ENCODE peak calls at places on chromosome 4, in five cellular contexts. R is spleen, B is psoas muscle, L is pancreas, T is choroid plexus epithelial cell. C is an unnamed sample.

GRCh38 chr4:117560329-117560728 is 474.0 kb upstream of the NDST3 start:
- DNase-seq in R (no peak), B (no peak), L (no peak), T (peak; percentile 54), C (peak; percentile 1)

GRCh38 chr4:8770518-8771257 is 101.0 kb downstream of the HMX1 start:
- DNase-seq in R (peak; percentile 40), B (no peak), L (peak; percentile 32), T (no peak), C (no peak)

GRCh38 chr4:48025005-48025404 is 8.4 kb downstream of the NIPAL1 start:
- DNase-seq in R (no peak), B (no peak), L (no peak), T (peak; percentile 59), C (peak; percentile 58)

GRCh38 chr4:36020351-36020750 is 224.0 kb downstream of the ARAP2 start:
- DNase-seq in R (no peak), B (no peak), L (no peak), T (no peak), C (no peak)

GRCh38 chr4:61837395-61837794 is 637.3 kb downstream of the ADGRL3 start:
- DNase-seq in R (no peak), B (no peak), L (no peak), T (no peak), C (no peak)

GRCh38 chr4:36758312-36758690 is 476.9 kb downstream of the DTHD1 start:
- DNase-seq in R (no peak), B (no peak), L (no peak), T (no peak), C (no peak)

GRCh38 chr4:75530556-75531322 is 16.5 kb downstream of the THAP6 start:
- DNase-seq in R (no peak), B (no peak), L (no peak), T (no peak), C (no peak)

GRCh38 chr4:18664051-18664450 is 642.5 kb upstream of the LCORL start:
- DNase-seq in R (no peak), B (no peak), L (no peak), T (no peak), C (no peak)

GRCh38 chr4:79653871-79654270 is 245.8 kb upstream of the GK2 start:
- DNase-seq in R (no peak), B (no peak), L (no peak), T (peak; percentile 56), C (no peak)

GRCh38 chr4:12576409-12576808 is 907.7 kb downstream of the RAB28 start:
- DNase-seq in R (no peak), B (no peak), L (no peak), T (no peak), C (no peak)

DNA sequence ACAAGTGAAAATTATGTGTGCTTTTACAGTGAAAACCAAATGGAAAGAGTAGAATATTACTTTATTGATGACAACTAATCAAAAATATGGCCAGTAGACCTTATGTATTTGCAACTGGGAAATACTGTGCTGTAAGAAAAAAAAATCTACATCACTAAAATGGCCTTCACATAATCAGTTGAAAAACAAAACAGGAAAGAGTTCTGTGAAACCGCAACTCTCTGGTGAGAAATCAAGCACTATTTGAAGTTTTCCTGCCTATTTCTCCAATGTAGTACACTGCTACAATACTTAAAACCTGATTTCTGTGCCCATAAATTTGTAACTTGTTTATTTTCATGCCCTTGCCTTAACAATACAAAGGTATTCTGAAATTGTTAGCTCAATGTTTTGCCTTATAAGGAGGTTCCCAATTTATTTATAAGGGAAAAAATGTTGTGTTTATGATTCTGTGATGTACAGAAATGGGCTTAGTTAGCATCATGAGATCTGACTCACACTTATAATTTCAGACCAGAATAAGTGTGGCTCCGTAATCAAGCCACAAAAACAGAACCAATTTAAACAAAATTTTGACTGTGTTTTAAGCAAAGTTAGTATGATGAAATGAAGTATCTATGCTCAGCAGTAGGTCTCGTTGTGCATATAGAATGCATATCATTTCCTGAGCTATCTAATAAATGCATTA is 147.1 kb downstream of the FAT4 start:
- DNase-seq in R (no peak), B (no peak), L (no peak), T (peak; percentile 9), C (no peak)
- H3K4me3 ChIP-seq in R (no peak overlapping the region), B (no peak overlapping the region), L (no peak overlapping the region), T (no peak overlapping the region), C (no peak overlapping the region)

GRCh38 chr4:125735107-125735506 is 420.4 kb downstream of the FAT4 start:
- DNase-seq in R (no peak), B (peak; percentile 25), L (no peak), T (peak; percentile 99), C (peak; percentile 93)

GRCh38 chr4:125734504-125734903 is 419.7 kb downstream of the FAT4 start:
- DNase-seq in R (no peak), B (no peak), L (no peak), T (peak; percentile 27), C (no peak)

GRCh38 chr4:125732682-125733081 is 417.9 kb downstream of the FAT4 start:
- DNase-seq in R (no peak), B (no peak), L (no peak), T (no peak), C (no peak)

GRCh38 chr4:125739760-125740159 is 425.0 kb downstream of the FAT4 start:
- DNase-seq in R (no peak), B (no peak), L (no peak), T (peak; percentile 79), C (peak; percentile 76)

GRCh38 chr4:125736057-125736456 is 421.3 kb downstream of the FAT4 start:
- DNase-seq in R (no peak), B (no peak), L (no peak), T (peak; percentile 95), C (peak; percentile 27)
- TF ChIP-seq CTCF in R (no peak), B (no peak), L (no peak), T (peak; percentile 49), C (no peak)

GRCh38 chr4:6724461-6725111 is 8.6 kb downstream of the BLOC1S4 start:
- DNase-seq in R (peak; percentile 71), B (no peak), L (no peak), T (peak; percentile 48), C (no peak)

GRCh38 chr4:6728320-6729029 is 12.5 kb downstream of the BLOC1S4 start:
- DNase-seq in R (no peak), B (no peak), L (no peak), T (no peak), C (no peak)

GRCh38 chr4:6730603-6731300 is 14.8 kb downstream of the BLOC1S4 start:
- DNase-seq in R (no peak), B (no peak), L (no peak), T (no peak), C (no peak)

GRCh38 chr4:6727943-6728250 is 11.9 kb downstream of the BLOC1S4 start:
- DNase-seq in R (no peak), B (no peak), L (no peak), T (peak; percentile 30), C (no peak)

DNA sequence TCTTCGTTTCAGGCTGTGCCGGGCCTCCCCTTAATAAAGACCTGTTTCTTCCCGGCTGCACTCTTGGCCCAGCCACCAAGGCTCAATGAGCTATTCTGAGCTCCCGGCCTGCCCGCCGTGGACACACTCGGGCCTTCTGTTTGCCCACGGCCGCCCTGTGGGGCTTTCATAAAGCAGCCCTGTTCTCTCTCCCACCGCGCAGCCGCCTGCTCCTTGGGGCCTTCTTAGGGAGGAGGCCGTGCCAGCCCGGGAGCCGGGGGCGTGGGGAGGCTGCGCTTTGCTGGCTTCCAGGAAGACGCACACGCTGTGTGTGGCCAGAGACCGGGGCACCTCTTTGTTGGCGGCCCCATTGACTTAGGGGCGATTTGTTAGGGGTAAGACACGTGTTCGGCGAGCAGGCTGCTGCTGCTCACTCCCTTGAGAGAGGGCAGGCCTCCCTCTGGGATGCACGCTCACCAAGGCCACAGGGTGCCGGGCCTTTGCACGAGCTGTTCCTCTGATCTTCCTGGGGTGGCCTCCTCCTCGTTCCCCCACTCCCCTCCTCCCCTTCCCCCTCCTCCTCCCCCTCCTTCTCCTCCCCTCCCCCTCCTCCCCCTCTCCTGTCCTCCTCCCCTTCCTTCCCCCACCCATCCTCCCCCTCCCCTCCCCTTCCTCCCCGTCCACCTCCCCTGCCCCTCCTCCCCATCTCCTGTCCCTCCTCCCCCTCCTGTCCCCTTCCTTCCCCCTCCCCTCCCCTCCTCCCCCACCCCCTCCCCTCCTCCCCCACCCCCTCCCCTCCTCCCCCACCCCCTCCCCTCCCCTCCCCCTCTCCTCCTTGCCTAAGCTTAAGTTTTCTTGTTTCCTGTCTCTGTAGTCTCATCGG is 11.3 kb downstream of the BLOC1S4 start:
- DNase-seq in R (peak; percentile 74), B (no peak), L (no peak), T (peak; percentile 59), C (peak; percentile 46)
- H3K4me3 ChIP-seq in R (no peak overlapping the region), B (no peak overlapping the region), L (no peak overlapping the region), T (peak overlapping the region; percentile 11), C (no peak overlapping the region)

GRCh38 chr4:183364025-183364424 is 41.8 kb upstream of the CLDN24 start:
- DNase-seq in R (peak; percentile 37), B (no peak), L (no peak), T (no peak), C (no peak)

GRCh38 chr4:183360161-183360919 is 38.1 kb upstream of the CLDN24 start:
- DNase-seq in R (no peak), B (no peak), L (no peak), T (peak; percentile 53), C (peak; percentile 74)

GRCh38 chr4:183366436-183366835 is 44.2 kb upstream of the CLDN24 start:
- DNase-seq in R (no peak), B (no peak), L (no peak), T (no peak), C (no peak)

GRCh38 chr4:183362036-183362435 is 39.8 kb upstream of the CLDN24 start:
- DNase-seq in R (no peak), B (no peak), L (no peak), T (no peak), C (no peak)

DNA sequence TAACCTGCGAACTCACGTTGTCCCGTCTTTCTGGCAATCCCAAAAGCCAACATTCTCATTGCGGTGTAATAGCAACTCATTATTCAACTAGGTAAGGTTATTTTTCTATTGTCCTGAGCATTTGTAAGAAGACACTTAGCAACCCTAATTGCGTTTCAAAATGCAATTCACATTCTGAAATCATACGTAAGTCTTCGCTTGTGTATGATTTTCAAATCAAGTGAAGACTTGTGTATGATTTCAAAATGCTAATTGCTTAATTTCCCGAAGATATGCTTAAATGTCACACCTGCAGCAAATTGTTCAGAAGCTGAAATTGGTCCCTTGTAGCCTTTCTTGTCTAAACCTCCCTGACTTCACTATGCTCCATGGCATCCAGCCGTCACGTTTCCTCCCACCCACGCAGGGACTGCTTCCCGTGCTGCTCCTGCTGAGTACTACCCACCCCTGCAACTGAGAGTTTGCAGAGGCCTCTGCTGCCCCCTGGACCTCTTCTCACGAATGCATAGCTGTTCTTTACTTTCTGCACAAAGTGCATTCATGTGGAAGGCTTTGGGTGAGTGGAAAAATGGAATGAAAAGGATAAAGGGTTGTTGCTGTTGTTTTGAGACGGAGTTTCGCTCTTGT is 40.8 kb upstream of the CLDN24 start:
- DNase-seq in R (peak; percentile 24), B (no peak), L (no peak), T (peak; percentile 54), C (peak; percentile 16)
- TF ChIP-seq CTCF in R (no peak), B (no peak), L (no peak), T (peak; percentile 55), C (peak; percentile 30)

DNA sequence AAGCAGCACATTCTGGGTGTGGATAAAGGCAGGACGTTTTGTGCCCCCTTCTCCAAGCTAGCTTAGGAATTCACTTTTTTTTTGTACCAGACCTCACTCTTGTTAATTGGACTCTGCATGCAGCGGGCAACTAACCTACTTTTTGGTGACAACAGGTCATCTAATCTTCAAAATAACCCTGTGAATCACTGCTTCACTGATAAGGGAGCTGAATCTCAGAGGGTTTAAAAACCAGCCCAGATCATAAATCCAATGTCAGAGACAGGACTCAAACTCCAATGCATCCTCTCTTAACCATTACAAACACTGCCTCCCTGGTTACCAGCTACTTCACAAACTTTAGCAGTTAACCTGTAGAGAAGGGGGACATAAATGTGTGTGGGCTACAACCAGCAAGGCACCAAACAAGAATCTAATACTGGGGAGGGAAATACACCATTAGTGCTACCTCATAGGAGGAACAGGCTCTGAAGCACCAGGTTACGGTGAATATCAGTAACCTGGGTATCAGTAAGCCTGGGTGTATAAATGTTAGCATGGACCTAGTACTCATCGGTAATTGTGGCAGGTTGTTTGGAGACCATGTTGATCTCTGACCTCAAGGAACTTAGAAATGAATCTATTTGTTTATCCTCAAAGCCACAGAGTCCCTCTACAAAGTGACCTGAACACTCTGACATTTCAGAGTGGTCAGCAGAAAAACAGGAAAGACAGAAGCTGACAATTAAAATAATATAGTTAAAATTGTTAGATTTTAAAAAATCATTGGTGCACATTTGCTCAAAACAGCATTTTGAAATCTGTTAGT is 2.6 kb downstream of the TIFA start:
- DNase-seq in R (no peak), B (no peak), L (no peak), T (no peak), C (no peak)
- H3K4me3 ChIP-seq in R (peak overlapping the region; percentile 89), B (no peak overlapping the region), L (peak overlapping the region; percentile 75), T (no peak overlapping the region), C (no peak overlapping the region)

C was measured in fibroblast of the aortic adventitia.